ENCODE peak calls at places on chromosomes 16 and 17, in seven cellular contexts. O is SK-N-SH, Q is HCT116, Z is H1, B is GM12878, W is K562, L is HepG2. R is an unnamed sample.

GRCh38 chr17:15343749-15344148 is 2.4 kb upstream of the TEKT3 start:
- DNase-seq in O (no peak), Q (no peak), Z (no peak), B (no peak), W (no peak), L (no peak), R (no peak)

GRCh38 chr17:74467221-74467951 is 952 bp downstream of the CD300A start:
- DNase-seq in O (no peak), Q (no peak), Z (no peak), B (peak), W (no peak), L (no peak), R (no peak)

GRCh38 chr17:77322284-77322533 is 181.4 kb downstream of the SEC14L1 start:
- DNase-seq in O (no peak), Q (no peak), Z (no peak), B (no peak), W (no peak), L (no peak), R (no peak)

GRCh38 chr16:85310868-85311585 is 198.8 kb upstream of the CIBAR2 start:
- DNase-seq in O (no peak), Q (no peak), Z (no peak), B (no peak), W (no peak), L (no peak), R (peak)

GRCh38 chr16:69274699-69275235 is 36.4 kb upstream of the VPS4A start:
- DNase-seq in O (no peak), Q (no peak), Z (no peak), B (no peak), W (no peak), L (no peak), R (no peak)

GRCh38 chr17:82314721-82315605 is 2.4 kb downstream of the CD7 start:
- DNase-seq in O (no peak), Q (no peak), Z (no peak), B (no peak), W (peak), L (no peak), R (no peak)

GRCh38 chr17:15930426-15930825 is 14.5 kb upstream of the ADORA2B start:
- DNase-seq in O (no peak), Q (no peak), Z (no peak), B (no peak), W (no peak), L (no peak), R (no peak)

GRCh38 chr16:8957061-8957392 is 6.7 kb downstream of the USP7 start:
- DNase-seq in O (no peak), Q (no peak), Z (no peak), B (no peak), W (no peak), L (no peak), R (no peak)

GRCh38 chr16:2224183-2224486 is 744 bp downstream of the E4F1 start:
- DNase-seq in O (no peak), Q (no peak), Z (no peak), B (no peak), W (no peak), L (peak), R (peak)
- TF ChIP-seq JUND in O (no peak), Q (no peak), Z (no peak), B (no peak), W (no peak), L (no peak), R (no peak)

GRCh38 chr16:6616746-6617145 is 715.9 kb upstream of the RBFOX1 start:
- DNase-seq in O (no peak), Q (no peak), Z (no peak), B (no peak), W (no peak), L (no peak), R (no peak)

GRCh38 chr16:6615661-6616060 is 717.0 kb upstream of the RBFOX1 start:
- DNase-seq in O (no peak), Q (no peak), Z (no peak), B (no peak), W (no peak), L (no peak), R (no peak)

GRCh38 chr16:6611535-6611934 is 721.1 kb upstream of the RBFOX1 start:
- DNase-seq in O (no peak), Q (no peak), Z (peak), B (no peak), W (peak), L (no peak), R (no peak)
- TF ChIP-seq JUND in O (no peak), Q (no peak), Z (no peak), B (no peak), W (no peak), L (no peak), R (no peak)

GRCh38 chr16:440627-441026 is 15.2 kb downstream of the RAB11FIP3 start:
- DNase-seq in O (no peak), Q (no peak), Z (no peak), B (no peak), W (no peak), L (no peak), R (no peak)
- TF ChIP-seq JUND in O (no peak), Q (no peak), Z (no peak), B (no peak), W (no peak), L (no peak), R (no peak)

GRCh38 chr17:42154514-42154883 is 290 bp downstream of the RAB5C start:
- DNase-seq in O (no peak), Q (no peak), Z (no peak), B (no peak), W (no peak), L (no peak), R (no peak)

GRCh38 chr17:42153919-42154491 is 784 bp downstream of the RAB5C start:
- DNase-seq in O (no peak), Q (no peak), Z (no peak), B (no peak), W (peak), L (peak), R (peak)

GRCh38 chr17:42159796-42160551 is 5.2 kb upstream of the RAB5C start:
- DNase-seq in O (no peak), Q (no peak), Z (no peak), B (no peak), W (no peak), L (no peak), R (no peak)

GRCh38 chr17:42155614-42156045 is 841 bp upstream of the RAB5C start:
- DNase-seq in O (no peak), Q (no peak), Z (no peak), B (no peak), W (no peak), L (no peak), R (no peak)
- TF ChIP-seq JUND in O (no peak), Q (no peak), Z (no peak), B (no peak), W (no peak), L (no peak), R (no peak)

GRCh38 chr16:15810411-15810810 is 46.4 kb downstream of the MYH11 start:
- DNase-seq in O (peak), Q (no peak), Z (no peak), B (no peak), W (no peak), L (no peak), R (no peak)

GRCh38 chr16:15811416-15811777 is 45.4 kb downstream of the MYH11 start:
- DNase-seq in O (no peak), Q (no peak), Z (no peak), B (no peak), W (no peak), L (no peak), R (no peak)

GRCh38 chr16:15810949-15811348 is 45.9 kb downstream of the MYH11 start:
- DNase-seq in O (no peak), Q (no peak), Z (no peak), B (no peak), W (no peak), L (no peak), R (no peak)

GRCh38 chr16:15808071-15808470 is 48.8 kb downstream of the MYH11 start:
- DNase-seq in O (no peak), Q (no peak), Z (no peak), B (no peak), W (no peak), L (no peak), R (no peak)

GRCh38 chr16:15807603-15808009 is 49.2 kb downstream of the MYH11 start:
- DNase-seq in O (no peak), Q (no peak), Z (no peak), B (no peak), W (peak), L (no peak), R (no peak)
- TF ChIP-seq JUND in O (no peak), Q (no peak), Z (no peak), B (no peak), W (no peak), L (no peak), R (no peak)

GRCh38 chr16:57525761-57526160 is 10.6 kb downstream of the CCDC102A start:
- DNase-seq in O (no peak), Q (no peak), Z (no peak), B (no peak), W (no peak), L (no peak), R (no peak)
- TF ChIP-seq JUND in O (no peak), Q (no peak), Z (no peak), B (no peak), W (no peak), L (no peak), R (no peak)

R was measured in T47D.